ENCODE peak calls at places on chromosomes 13 and 19, in seven cellular contexts. One of them, this sample, is unnamed.

GRCh38 chr13:32669030-32669646 is 82.9 kb downstream of the PDS5B start:
- DNase-seq in neural progenitor cell: peak; percentile 76
- DNase-seq in body of pancreas: no peak
- DNase-seq in right lobe of liver: no peak
- DNase-seq in cardiac muscle cell: peak; percentile 79
- DNase-seq in CD8-positive, alpha-beta T cell: no peak
- DNase-seq in HL-60: peak; percentile 33
- DNase-seq in this sample: no peak

GRCh38 chr19:27774827-27775226 is 1438.1 kb downstream of the UQCRFS1 start:
- DNase-seq in body of pancreas: no peak
- DNase-seq in HL-60: peak; percentile 79
- DNase-seq in right lobe of liver: no peak
- DNase-seq in neural progenitor cell: no peak
- DNase-seq in CD8-positive, alpha-beta T cell: no peak
- DNase-seq in cardiac muscle cell: no peak
- DNase-seq in this sample: no peak

GRCh38 chr19:10871711-10872550 is 578 bp downstream of the CARM1 start:
- DNase-seq in body of pancreas: peak; percentile 51
- DNase-seq in CD8-positive, alpha-beta T cell: peak; percentile 19
- DNase-seq in HL-60: no peak
- DNase-seq in neural progenitor cell: peak; percentile 74
- DNase-seq in right lobe of liver: peak; percentile 71
- DNase-seq in cardiac muscle cell: peak; percentile 60
- DNase-seq in this sample: peak; percentile 71

GRCh38 chr13:30396434-30397075 is 25.7 kb upstream of the UBE2L5 start:
- DNase-seq in cardiac muscle cell: no peak
- DNase-seq in HL-60: no peak
- DNase-seq in body of pancreas: no peak
- DNase-seq in right lobe of liver: no peak
- DNase-seq in neural progenitor cell: no peak
- DNase-seq in CD8-positive, alpha-beta T cell: no peak
- DNase-seq in this sample: no peak

GRCh38 chr19:2035590-2035991 is 15.5 kb downstream of the MKNK2 start:
- DNase-seq in body of pancreas: no peak
- DNase-seq in right lobe of liver: no peak
- DNase-seq in HL-60: no peak
- DNase-seq in CD8-positive, alpha-beta T cell: no peak
- DNase-seq in cardiac muscle cell: no peak
- DNase-seq in neural progenitor cell: peak; percentile 3
- DNase-seq in this sample: peak; percentile 45

GRCh38 chr13:112117955-112118302 is 51.0 kb downstream of the SOX1 start:
- DNase-seq in HL-60: no peak
- DNase-seq in neural progenitor cell: no peak
- DNase-seq in CD8-positive, alpha-beta T cell: no peak
- DNase-seq in body of pancreas: no peak
- DNase-seq in cardiac muscle cell: no peak
- DNase-seq in right lobe of liver: no peak
- DNase-seq in this sample: no peak

GRCh38 chr13:113901231-113901630 is 37.4 kb upstream of the GAS6 start:
- DNase-seq in cardiac muscle cell: no peak
- DNase-seq in right lobe of liver: no peak
- DNase-seq in CD8-positive, alpha-beta T cell: no peak
- DNase-seq in body of pancreas: no peak
- DNase-seq in neural progenitor cell: no peak
- DNase-seq in HL-60: no peak
- DNase-seq in this sample: no peak

GRCh38 chr19:43570174-43570791 is 5.0 kb downstream of the XRCC1 start:
- DNase-seq in CD8-positive, alpha-beta T cell: no peak
- DNase-seq in right lobe of liver: no peak
- DNase-seq in body of pancreas: no peak
- DNase-seq in HL-60: no peak
- DNase-seq in cardiac muscle cell: no peak
- DNase-seq in neural progenitor cell: no peak
- DNase-seq in this sample: no peak

GRCh38 chr13:43300817-43301216 is 277.4 kb downstream of the DNAJC15 start:
- DNase-seq in CD8-positive, alpha-beta T cell: no peak
- DNase-seq in HL-60: no peak
- DNase-seq in cardiac muscle cell: no peak
- DNase-seq in right lobe of liver: no peak
- DNase-seq in body of pancreas: no peak
- DNase-seq in neural progenitor cell: no peak
- DNase-seq in this sample: no peak

GRCh38 chr19:29576043-29576442 is 30.0 kb upstream of the POP4 start:
- DNase-seq in HL-60: no peak
- DNase-seq in right lobe of liver: no peak
- DNase-seq in neural progenitor cell: no peak
- DNase-seq in body of pancreas: no peak
- DNase-seq in cardiac muscle cell: no peak
- DNase-seq in CD8-positive, alpha-beta T cell: no peak
- DNase-seq in this sample: no peak

GRCh38 chr19:46659151-46660007 is 1.6 kb downstream of the DACT3 start:
- DNase-seq in cardiac muscle cell: peak; percentile 91
- DNase-seq in neural progenitor cell: peak; percentile 77
- DNase-seq in HL-60: no peak
- DNase-seq in right lobe of liver: no peak
- DNase-seq in CD8-positive, alpha-beta T cell: no peak
- DNase-seq in body of pancreas: no peak
- DNase-seq in this sample: peak; percentile 51

GRCh38 chr13:97429681-97430081 is 4.3 kb upstream of the RAP2A start:
- DNase-seq in CD8-positive, alpha-beta T cell: no peak
- DNase-seq in HL-60: no peak
- DNase-seq in cardiac muscle cell: no peak
- DNase-seq in right lobe of liver: no peak
- DNase-seq in neural progenitor cell: no peak
- DNase-seq in body of pancreas: no peak
- DNase-seq in this sample: no peak

GRCh38 chr19:43524922-43525835 is 1.8 kb downstream of the ETHE1 start:
- DNase-seq in body of pancreas: peak; percentile 71
- DNase-seq in right lobe of liver: peak; percentile 91
- DNase-seq in cardiac muscle cell: peak; percentile 54
- DNase-seq in CD8-positive, alpha-beta T cell: peak; percentile 39
- DNase-seq in neural progenitor cell: peak; percentile 38
- DNase-seq in HL-60: peak; percentile 57
- DNase-seq in this sample: peak; percentile 76

GRCh38 chr19:33293255-33294057 is 8.9 kb downstream of the CEBPA start:
- DNase-seq in HL-60: peak; percentile 80
- DNase-seq in cardiac muscle cell: no peak
- DNase-seq in right lobe of liver: peak; percentile 78
- DNase-seq in neural progenitor cell: no peak
- DNase-seq in CD8-positive, alpha-beta T cell: no peak
- DNase-seq in body of pancreas: peak; percentile 48
- DNase-seq in this sample: peak; percentile 71

GRCh38 chr19:45645631-45646344 is 6.6 kb upstream of the EML2 start:
- DNase-seq in right lobe of liver: peak; percentile 60
- DNase-seq in HL-60: no peak
- DNase-seq in cardiac muscle cell: peak; percentile 93
- DNase-seq in body of pancreas: peak; percentile 82
- DNase-seq in CD8-positive, alpha-beta T cell: peak; percentile 72
- DNase-seq in neural progenitor cell: peak; percentile 91
- DNase-seq in this sample: peak; percentile 76
- H3K27me3 ChIP-seq in right lobe of liver: no peaks in the 10 kb centered on the region
- H3K27me3 ChIP-seq in HL-60: peaks cover 24% of the 10 kb centered on the region
- H3K27me3 ChIP-seq in cardiac muscle cell: no peaks in the 10 kb centered on the region
- H3K27me3 ChIP-seq in body of pancreas: no peaks in the 10 kb centered on the region
- H3K27me3 ChIP-seq in CD8-positive, alpha-beta T cell: no peaks in the 10 kb centered on the region
- H3K27me3 ChIP-seq in neural progenitor cell: peaks cover 23% of the 10 kb centered on the region
- H3K27me3 ChIP-seq in this sample: peaks cover 24% of the 10 kb centered on the region

DNA sequence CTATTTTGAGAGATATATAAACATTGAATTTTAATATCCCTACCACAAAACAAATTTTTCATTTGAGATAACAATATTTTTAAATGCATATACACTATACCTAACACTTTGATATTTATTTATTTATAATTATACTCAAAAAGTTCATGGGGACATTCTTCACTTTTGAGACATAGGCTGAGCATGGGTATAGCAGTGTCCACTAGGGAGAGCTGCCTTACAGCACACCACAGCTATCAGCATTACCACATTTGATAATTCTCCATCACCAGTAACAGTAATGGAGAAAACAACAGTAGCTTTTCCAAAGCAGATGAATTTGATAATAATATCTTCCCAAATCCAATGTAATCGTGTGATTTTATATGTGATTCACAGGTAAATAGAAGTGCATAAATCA is 626.1 kb downstream of the DACH1 start:
- DNase-seq in cardiac muscle cell: peak; percentile 15
- DNase-seq in HL-60: no peak
- DNase-seq in CD8-positive, alpha-beta T cell: no peak
- DNase-seq in neural progenitor cell: peak; percentile 41
- DNase-seq in right lobe of liver: no peak
- DNase-seq in body of pancreas: no peak
- DNase-seq in this sample: no peak
- TF ChIP-seq CTCF in cardiac muscle cell: peak; percentile 51
- TF ChIP-seq CTCF in HL-60: no peak
- TF ChIP-seq CTCF in CD8-positive, alpha-beta T cell: no peak
- TF ChIP-seq CTCF in neural progenitor cell: peak; percentile 68
- TF ChIP-seq CTCF in right lobe of liver: peak; percentile 31
- TF ChIP-seq CTCF in body of pancreas: peak; percentile 27
- TF ChIP-seq CTCF in this sample: peak; percentile 46

GRCh38 chr19:19260417-19260816 is 12.7 kb downstream of the TM6SF2 start:
- DNase-seq in CD8-positive, alpha-beta T cell: no peak
- DNase-seq in cardiac muscle cell: no peak
- DNase-seq in HL-60: no peak
- DNase-seq in body of pancreas: no peak
- DNase-seq in neural progenitor cell: no peak
- DNase-seq in right lobe of liver: no peak
- DNase-seq in this sample: no peak

GRCh38 chr19:19262190-19263057 is 10.7 kb downstream of the TM6SF2 start:
- DNase-seq in body of pancreas: no peak
- DNase-seq in right lobe of liver: no peak
- DNase-seq in CD8-positive, alpha-beta T cell: no peak
- DNase-seq in HL-60: no peak
- DNase-seq in cardiac muscle cell: no peak
- DNase-seq in neural progenitor cell: peak; percentile 59
- DNase-seq in this sample: no peak

GRCh38 chr19:19261350-19262189 is 11.5 kb downstream of the TM6SF2 start:
- DNase-seq in cardiac muscle cell: peak; percentile 57
- DNase-seq in body of pancreas: no peak
- DNase-seq in right lobe of liver: no peak
- DNase-seq in CD8-positive, alpha-beta T cell: no peak
- DNase-seq in neural progenitor cell: peak; percentile 89
- DNase-seq in HL-60: no peak
- DNase-seq in this sample: no peak

GRCh38 chr19:19259741-19260140 is 13.4 kb downstream of the TM6SF2 start:
- DNase-seq in cardiac muscle cell: no peak
- DNase-seq in CD8-positive, alpha-beta T cell: no peak
- DNase-seq in right lobe of liver: no peak
- DNase-seq in HL-60: no peak
- DNase-seq in body of pancreas: no peak
- DNase-seq in neural progenitor cell: peak; percentile 56
- DNase-seq in this sample: no peak

DNA sequence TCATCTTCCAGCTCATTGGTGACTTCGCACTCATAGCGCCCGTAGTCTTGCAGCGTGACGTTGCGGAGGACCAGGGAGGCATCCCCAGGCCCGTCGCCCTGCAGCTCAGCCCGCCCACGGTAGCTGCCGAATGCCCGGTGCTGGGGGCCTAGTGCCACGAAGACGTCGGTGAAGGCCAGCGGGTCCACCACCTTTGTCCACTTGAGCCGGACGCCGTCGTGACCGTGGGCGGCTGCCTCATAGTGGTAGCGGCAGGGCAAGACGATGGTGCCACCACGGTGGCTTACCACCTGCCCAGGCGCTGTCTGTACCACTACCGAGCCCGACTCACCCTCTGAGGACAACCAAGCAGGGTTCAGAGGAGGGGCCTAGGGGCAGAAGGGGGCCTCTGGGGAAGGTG is 12.3 kb downstream of the TM6SF2 start:
- DNase-seq in body of pancreas: no peak
- DNase-seq in CD8-positive, alpha-beta T cell: no peak
- DNase-seq in right lobe of liver: no peak
- DNase-seq in neural progenitor cell: no peak
- DNase-seq in HL-60: no peak
- DNase-seq in cardiac muscle cell: no peak
- DNase-seq in this sample: no peak
- H3K27me3 ChIP-seq in body of pancreas: peaks cover 3% of the 10 kb centered on the region
- H3K27me3 ChIP-seq in CD8-positive, alpha-beta T cell: peaks cover 15% of the 10 kb centered on the region
- H3K27me3 ChIP-seq in right lobe of liver: no peaks in the 10 kb centered on the region
- H3K27me3 ChIP-seq in neural progenitor cell: peaks cover 30% of the 10 kb centered on the region
- H3K27me3 ChIP-seq in HL-60: peaks cover 18% of the 10 kb centered on the region
- H3K27me3 ChIP-seq in cardiac muscle cell: peaks cover 18% of the 10 kb centered on the region
- H3K27me3 ChIP-seq in this sample: peaks cover 66% of the 10 kb centered on the region

GRCh38 chr19:16628984-16629691 is 1.1 kb upstream of the MED26 start:
- DNase-seq in right lobe of liver: peak; percentile 63
- DNase-seq in CD8-positive, alpha-beta T cell: no peak
- DNase-seq in body of pancreas: peak; percentile 51
- DNase-seq in HL-60: no peak
- DNase-seq in cardiac muscle cell: no peak
- DNase-seq in neural progenitor cell: no peak
- DNase-seq in this sample: no peak

GRCh38 chr19:16627928-16628182 is 149 bp downstream of the MED26 start:
- DNase-seq in right lobe of liver: no peak
- DNase-seq in cardiac muscle cell: no peak
- DNase-seq in HL-60: no peak
- DNase-seq in body of pancreas: no peak
- DNase-seq in neural progenitor cell: no peak
- DNase-seq in CD8-positive, alpha-beta T cell: no peak
- DNase-seq in this sample: no peak

GRCh38 chr19:16626796-16627193 is 1.2 kb downstream of the MED26 start:
- DNase-seq in neural progenitor cell: peak; percentile 21
- DNase-seq in right lobe of liver: no peak
- DNase-seq in HL-60: no peak
- DNase-seq in CD8-positive, alpha-beta T cell: no peak
- DNase-seq in cardiac muscle cell: no peak
- DNase-seq in body of pancreas: no peak
- DNase-seq in this sample: no peak

GRCh38 chr19:16628183-16628983 is at the start of gene MED26:
- DNase-seq in cardiac muscle cell: peak; percentile 95
- DNase-seq in body of pancreas: peak; percentile 96
- DNase-seq in HL-60: peak; percentile 86
- DNase-seq in right lobe of liver: peak; percentile 98
- DNase-seq in neural progenitor cell: peak; percentile 98
- DNase-seq in CD8-positive, alpha-beta T cell: peak; percentile 95
- DNase-seq in this sample: peak; percentile 96

GRCh38 chr19:16627194-16627927 is 643 bp downstream of the MED26 start:
- DNase-seq in right lobe of liver: peak; percentile 57
- DNase-seq in HL-60: no peak
- DNase-seq in body of pancreas: peak; percentile 22
- DNase-seq in cardiac muscle cell: peak; percentile 24
- DNase-seq in CD8-positive, alpha-beta T cell: peak; percentile 16
- DNase-seq in neural progenitor cell: peak; percentile 52
- DNase-seq in this sample: peak; percentile 62
- TF ChIP-seq CTCF in right lobe of liver: no peak
- TF ChIP-seq CTCF in HL-60: no peak
- TF ChIP-seq CTCF in body of pancreas: no peak
- TF ChIP-seq CTCF in cardiac muscle cell: no peak
- TF ChIP-seq CTCF in CD8-positive, alpha-beta T cell: no peak
- TF ChIP-seq CTCF in neural progenitor cell: no peak
- TF ChIP-seq CTCF in this sample: no peak

DNA sequence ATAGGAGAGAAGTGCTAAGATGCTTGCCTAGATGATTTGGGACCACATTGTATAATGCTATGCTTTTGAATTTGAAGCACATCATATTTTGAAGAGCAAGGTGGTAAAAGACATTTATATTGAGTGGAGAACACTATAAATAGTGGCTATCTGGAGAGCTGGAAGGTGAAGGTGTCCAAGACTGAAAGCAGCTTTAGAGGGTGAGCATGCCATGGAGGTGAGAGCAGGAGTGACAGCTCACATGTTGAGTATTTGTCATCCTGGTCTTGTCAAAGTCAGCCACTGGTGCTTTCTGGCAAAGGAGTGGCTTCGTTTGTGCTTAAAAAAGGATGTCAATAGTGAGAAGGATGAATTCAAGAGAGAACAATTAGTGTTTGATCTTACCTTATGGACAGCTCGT is 225.9 kb downstream of the COG6 start:
- DNase-seq in body of pancreas: no peak
- DNase-seq in CD8-positive, alpha-beta T cell: no peak
- DNase-seq in cardiac muscle cell: no peak
- DNase-seq in right lobe of liver: no peak
- DNase-seq in neural progenitor cell: no peak
- DNase-seq in HL-60: no peak
- DNase-seq in this sample: no peak
- H3K27me3 ChIP-seq in body of pancreas: no peaks in the 10 kb centered on the region
- H3K27me3 ChIP-seq in CD8-positive, alpha-beta T cell: no peaks in the 10 kb centered on the region
- H3K27me3 ChIP-seq in cardiac muscle cell: no peaks in the 10 kb centered on the region
- H3K27me3 ChIP-seq in right lobe of liver: no peaks in the 10 kb centered on the region
- H3K27me3 ChIP-seq in neural progenitor cell: no peaks in the 10 kb centered on the region
- H3K27me3 ChIP-seq in HL-60: peaks cover 7% of the 10 kb centered on the region
- H3K27me3 ChIP-seq in this sample: no peaks in the 10 kb centered on the region